ENCODE peak calls at places on chromosome 15, in ten cellular contexts. M, B, W, Z, O, U, I, V, D and S are unnamed samples.

GRCh38 chr15:38817427-38818155 is 253.0 kb upstream of the RASGRP1 start:
- DNase-seq in M (peak; percentile 46), B (peak; percentile 88), W (peak; percentile 28), Z (peak; percentile 77), O (peak; percentile 83), U (peak; percentile 77), I (peak; percentile 62), V (peak; percentile 89), D (peak; percentile 88), S (peak; percentile 92)

GRCh38 chr15:70636540-70637165 is 126.7 kb downstream of the UACA start:
- DNase-seq in M (no peak), B (no peak), W (peak; percentile 43), Z (peak; percentile 34), O (no peak), U (no peak), I (no peak), V (no peak), D (no peak), S (no peak)

GRCh38 chr15:57533062-57533735 is 58.5 kb upstream of the MYZAP start:
- DNase-seq in M (no peak), B (no peak), W (peak; percentile 19), Z (no peak), O (no peak), U (no peak), I (no peak), V (no peak), D (no peak), S (no peak)

GRCh38 chr15:65062726-65063125 is 5.1 kb downstream of the RASL12 start:
- DNase-seq in M (no peak), B (no peak), W (no peak), Z (no peak), O (no peak), U (no peak), I (no peak), V (no peak), D (no peak), S (no peak)

GRCh38 chr15:46304320-46304719 is 669.5 kb downstream of the SQOR start:
- DNase-seq in M (no peak), B (no peak), W (peak; percentile 14), Z (no peak), O (no peak), U (peak; percentile 7), I (no peak), V (no peak), D (no peak), S (no peak)

GRCh38 chr15:77333166-77333565 is 86.7 kb downstream of the PEAK1 start:
- DNase-seq in M (no peak), B (no peak), W (no peak), Z (no peak), O (no peak), U (no peak), I (no peak), V (no peak), D (no peak), S (no peak)

GRCh38 chr15:53323197-53323596 is 436.3 kb downstream of the WDR72 start:
- DNase-seq in M (no peak), B (no peak), W (no peak), Z (no peak), O (no peak), U (peak; percentile 28), I (no peak), V (no peak), D (no peak), S (no peak)

GRCh38 chr15:55742498-55742926 is 440 bp downstream of the PRTG start:
- DNase-seq in M (peak; percentile 38), B (no peak), W (peak; percentile 17), Z (peak; percentile 67), O (no peak), U (no peak), I (peak; percentile 17), V (peak; percentile 72), D (no peak), S (no peak)

GRCh38 chr15:38818156-38818745 is 253.6 kb upstream of the RASGRP1 start:
- DNase-seq in M (no peak), B (no peak), W (no peak), Z (no peak), O (no peak), U (no peak), I (no peak), V (peak; percentile 68), D (no peak), S (no peak)

GRCh38 chr15:68304611-68305337 is 27.2 kb downstream of the FEM1B start:
- DNase-seq in M (no peak), B (no peak), W (no peak), Z (no peak), O (no peak), U (no peak), I (no peak), V (no peak), D (no peak), S (no peak)

GRCh38 chr15:73858062-73858461 is 15.3 kb upstream of the TBC1D21 start:
- DNase-seq in M (no peak), B (no peak), W (no peak), Z (no peak), O (no peak), U (no peak), I (no peak), V (no peak), D (no peak), S (no peak)

GRCh38 chr15:51366911-51367310 is 25.5 kb downstream of the GLDN start:
- DNase-seq in M (no peak), B (no peak), W (peak; percentile 81), Z (peak; percentile 85), O (no peak), U (peak; percentile 47), I (no peak), V (no peak), D (peak; percentile 28), S (no peak)